ENCODE peak calls at places on chromosomes 3 and 15, in nine cellular contexts. One of them, this sample, is unnamed.

GRCh38 chr15:75024102-75024636 is 779 bp downstream of the PPCDC start:
- DNase-seq in T-helper 17 cell: no peak
- DNase-seq in iris pigment epithelial cell: peak; percentile 39
- DNase-seq in HT1080: peak; percentile 41
- DNase-seq in A549: peak; percentile 68
- DNase-seq in stimulated activated effector memory CD8-positive, alpha-beta T cell treated with anti-CD3 and anti-CD28 coated beads, Interleukin-12 subunit alpha, Interleukin-12 subunit beta, amount 100 ng/mL, for 72 hours: no peak
- DNase-seq in H9: no peak
- DNase-seq in effector CD4-positive, alpha-beta T cell: no peak
- DNase-seq in GM23338: peak; percentile 31
- DNase-seq in this sample: no peak

GRCh38 chr3:30775070-30775469 is 119.4 kb downstream of the GADL1 start:
- DNase-seq in T-helper 17 cell: no peak
- DNase-seq in iris pigment epithelial cell: no peak
- DNase-seq in HT1080: no peak
- DNase-seq in A549: no peak
- DNase-seq in stimulated activated effector memory CD8-positive, alpha-beta T cell treated with anti-CD3 and anti-CD28 coated beads, Interleukin-12 subunit alpha, Interleukin-12 subunit beta, amount 100 ng/mL, for 72 hours: no peak
- DNase-seq in H9: no peak
- DNase-seq in effector CD4-positive, alpha-beta T cell: no peak
- DNase-seq in GM23338: no peak
- DNase-seq in this sample: no peak

GRCh38 chr15:66982816-66983215 is 82.6 kb upstream of the SMAD3 start:
- DNase-seq in T-helper 17 cell: no peak
- DNase-seq in iris pigment epithelial cell: no peak
- DNase-seq in HT1080: no peak
- DNase-seq in A549: no peak
- DNase-seq in stimulated activated effector memory CD8-positive, alpha-beta T cell treated with anti-CD3 and anti-CD28 coated beads, Interleukin-12 subunit alpha, Interleukin-12 subunit beta, amount 100 ng/mL, for 72 hours: no peak
- DNase-seq in H9: no peak
- DNase-seq in effector CD4-positive, alpha-beta T cell: no peak
- DNase-seq in GM23338: no peak
- DNase-seq in this sample: no peak

GRCh38 chr3:63067999-63068645 is 192.9 kb upstream of the CADPS start:
- DNase-seq in T-helper 17 cell: no peak
- DNase-seq in iris pigment epithelial cell: peak; percentile 48
- DNase-seq in HT1080: peak; percentile 40
- DNase-seq in A549: no peak
- DNase-seq in stimulated activated effector memory CD8-positive, alpha-beta T cell treated with anti-CD3 and anti-CD28 coated beads, Interleukin-12 subunit alpha, Interleukin-12 subunit beta, amount 100 ng/mL, for 72 hours: no peak
- DNase-seq in H9: no peak
- DNase-seq in effector CD4-positive, alpha-beta T cell: no peak
- DNase-seq in GM23338: peak; percentile 80
- DNase-seq in this sample: no peak

GRCh38 chr3:35437381-35437780 is 201.9 kb upstream of the ARPP21 start:
- DNase-seq in T-helper 17 cell: no peak
- DNase-seq in iris pigment epithelial cell: no peak
- DNase-seq in HT1080: no peak
- DNase-seq in A549: no peak
- DNase-seq in stimulated activated effector memory CD8-positive, alpha-beta T cell treated with anti-CD3 and anti-CD28 coated beads, Interleukin-12 subunit alpha, Interleukin-12 subunit beta, amount 100 ng/mL, for 72 hours: no peak
- DNase-seq in H9: no peak
- DNase-seq in effector CD4-positive, alpha-beta T cell: no peak
- DNase-seq in GM23338: no peak
- DNase-seq in this sample: no peak

GRCh38 chr3:171295502-171296373 is 164.5 kb downstream of the TNIK start:
- DNase-seq in T-helper 17 cell: no peak
- DNase-seq in iris pigment epithelial cell: no peak
- DNase-seq in HT1080: no peak
- DNase-seq in A549: no peak
- DNase-seq in stimulated activated effector memory CD8-positive, alpha-beta T cell treated with anti-CD3 and anti-CD28 coated beads, Interleukin-12 subunit alpha, Interleukin-12 subunit beta, amount 100 ng/mL, for 72 hours: no peak
- DNase-seq in H9: no peak
- DNase-seq in effector CD4-positive, alpha-beta T cell: no peak
- DNase-seq in GM23338: no peak
- DNase-seq in this sample: no peak

GRCh38 chr3:10474847-10475246 is 30.5 kb downstream of the ATP2B2 start:
- DNase-seq in T-helper 17 cell: no peak
- DNase-seq in iris pigment epithelial cell: no peak
- DNase-seq in HT1080: no peak
- DNase-seq in A549: no peak
- DNase-seq in stimulated activated effector memory CD8-positive, alpha-beta T cell treated with anti-CD3 and anti-CD28 coated beads, Interleukin-12 subunit alpha, Interleukin-12 subunit beta, amount 100 ng/mL, for 72 hours: no peak
- DNase-seq in H9: no peak
- DNase-seq in effector CD4-positive, alpha-beta T cell: no peak
- DNase-seq in GM23338: no peak
- DNase-seq in this sample: no peak

GRCh38 chr15:78634251-78635145 is 6.5 kb downstream of the CHRNB4 start:
- DNase-seq in T-helper 17 cell: no peak
- DNase-seq in iris pigment epithelial cell: no peak
- DNase-seq in HT1080: no peak
- DNase-seq in A549: no peak
- DNase-seq in stimulated activated effector memory CD8-positive, alpha-beta T cell treated with anti-CD3 and anti-CD28 coated beads, Interleukin-12 subunit alpha, Interleukin-12 subunit beta, amount 100 ng/mL, for 72 hours: no peak
- DNase-seq in H9: no peak
- DNase-seq in effector CD4-positive, alpha-beta T cell: no peak
- DNase-seq in GM23338: no peak
- DNase-seq in this sample: no peak

GRCh38 chr3:57709559-57709958 is 16.7 kb upstream of the DENND6A start:
- DNase-seq in T-helper 17 cell: no peak
- DNase-seq in iris pigment epithelial cell: no peak
- DNase-seq in HT1080: peak; percentile 63
- DNase-seq in A549: no peak
- DNase-seq in stimulated activated effector memory CD8-positive, alpha-beta T cell treated with anti-CD3 and anti-CD28 coated beads, Interleukin-12 subunit alpha, Interleukin-12 subunit beta, amount 100 ng/mL, for 72 hours: no peak
- DNase-seq in H9: no peak
- DNase-seq in effector CD4-positive, alpha-beta T cell: no peak
- DNase-seq in GM23338: no peak
- DNase-seq in this sample: no peak

GRCh38 chr15:28115871-28116270 is 16.8 kb upstream of the OCA2 start:
- DNase-seq in T-helper 17 cell: no peak
- DNase-seq in iris pigment epithelial cell: no peak
- DNase-seq in HT1080: no peak
- DNase-seq in A549: no peak
- DNase-seq in stimulated activated effector memory CD8-positive, alpha-beta T cell treated with anti-CD3 and anti-CD28 coated beads, Interleukin-12 subunit alpha, Interleukin-12 subunit beta, amount 100 ng/mL, for 72 hours: no peak
- DNase-seq in H9: no peak
- DNase-seq in effector CD4-positive, alpha-beta T cell: no peak
- DNase-seq in GM23338: no peak
- DNase-seq in this sample: no peak

GRCh38 chr15:40279437-40280141 is 3.3 kb downstream of the ANKRD63 start:
- DNase-seq in T-helper 17 cell: peak; percentile 54
- DNase-seq in iris pigment epithelial cell: no peak
- DNase-seq in HT1080: peak; percentile 47
- DNase-seq in A549: peak; percentile 48
- DNase-seq in stimulated activated effector memory CD8-positive, alpha-beta T cell treated with anti-CD3 and anti-CD28 coated beads, Interleukin-12 subunit alpha, Interleukin-12 subunit beta, amount 100 ng/mL, for 72 hours: peak; percentile 80
- DNase-seq in H9: peak; percentile 90
- DNase-seq in effector CD4-positive, alpha-beta T cell: peak; percentile 65
- DNase-seq in GM23338: peak; percentile 87
- DNase-seq in this sample: peak; percentile 66

This sample was measured in immature natural killer cell.